ENCODE peak calls at places on chromosome 11, in four cellular contexts. K is IMR-90, H is H9, F is kidney. S is an unnamed sample. For H3K4me1, the result is how much of the 10 kb centered on the place peaks cover.

GRCh38 chr11:20608938-20609337 is 9.5 kb downstream of the SLC6A5 start:
- DNase-seq in K (no peak), H (no peak), F (no peak), S (no peak)

GRCh38 chr11:13061294-13061990 is 52.3 kb downstream of the RASSF10 start:
- DNase-seq in K (no peak), H (no peak), F (no peak), S (peak)

GRCh38 chr11:20353829-20354434 is 9.6 kb upstream of the HTATIP2 start:
- DNase-seq in K (peak), H (no peak), F (no peak), S (peak)

GRCh38 chr11:44621140-44621681 is 55.7 kb downstream of the CD82 start:
- DNase-seq in K (peak), H (peak), F (peak), S (peak)

GRCh38 chr11:73577496-73577917 is 20.4 kb downstream of the FAM168A start:
- DNase-seq in K (peak), H (no peak), F (no peak), S (no peak)

GRCh38 chr11:75472081-75472732 is 39.2 kb upstream of the KLHL35 start:
- DNase-seq in K (no peak), H (no peak), F (peak), S (no peak)

GRCh38 chr11:82682003-82682751 is 51.5 kb downstream of the FAM181B start:
- DNase-seq in K (peak), H (peak), F (no peak), S (peak)

GRCh38 chr11:120272303-120272702 is 32.4 kb downstream of the POU2F3 start:
- DNase-seq in K (peak), H (no peak), F (no peak), S (peak)

GRCh38 chr11:119478711-119479285 is 55.8 kb upstream of the THY1 start:
- DNase-seq in K (no peak), H (peak), F (no peak), S (no peak)

GRCh38 chr11:120842195-120842594 is 181.7 kb upstream of the TBCEL start:
- DNase-seq in K (no peak), H (no peak), F (no peak), S (no peak)

GRCh38 chr11:83259559-83259958 is 26.6 kb downstream of the CCDC90B start:
- DNase-seq in K (no peak), H (no peak), F (no peak), S (no peak)

GRCh38 chr11:79062814-79063762 is 377.7 kb downstream of the TENM4 start:
- DNase-seq in K (peak), H (peak), F (no peak), S (peak)

GRCh38 chr11:61737131-61737530 is 15.3 kb upstream of the MYRF start:
- DNase-seq in K (no peak), H (no peak), F (no peak), S (no peak)

GRCh38 chr11:122441702-122442092 is 213.8 kb upstream of the UBASH3B start:
- DNase-seq in K (no peak), H (no peak), F (no peak), S (no peak)

DNA sequence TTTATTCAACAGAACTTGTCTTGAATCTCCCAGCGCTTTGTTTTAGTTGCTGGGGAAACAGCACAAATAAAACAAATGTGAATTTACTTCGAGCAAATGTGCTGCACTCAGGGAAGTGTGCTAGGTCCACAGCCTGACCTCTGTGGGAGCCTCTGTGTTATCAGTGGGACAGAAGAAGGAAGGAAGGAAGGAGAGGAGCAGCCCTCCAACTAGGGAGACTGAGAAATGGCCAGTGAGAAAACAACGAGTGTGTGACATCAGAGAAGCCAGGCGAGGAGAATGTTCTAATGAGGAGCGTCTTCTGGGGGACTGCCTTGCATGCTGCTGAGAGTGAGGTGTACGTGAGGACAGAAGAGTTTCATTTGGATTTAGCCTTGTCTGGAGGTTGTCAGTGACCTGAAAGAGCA is 42.7 kb downstream of the PPP6R3 start:
- DNase-seq in K (peak), H (no peak), F (no peak), S (no peak)
- H3K4me1 ChIP-seq in K (under half), H (under half), F (under half), S (half or more)

GRCh38 chr11:46894961-46895360 is 23.4 kb downstream of the LRP4 start:
- DNase-seq in K (no peak), H (no peak), F (no peak), S (no peak)

GRCh38 chr11:46898396-46899095 is 19.8 kb downstream of the LRP4 start:
- DNase-seq in K (no peak), H (no peak), F (no peak), S (no peak)

GRCh38 chr11:46895821-46896220 is 22.5 kb downstream of the LRP4 start:
- DNase-seq in K (no peak), H (no peak), F (no peak), S (no peak)

GRCh38 chr11:46894506-46894905 is 23.8 kb downstream of the LRP4 start:
- DNase-seq in K (no peak), H (no peak), F (no peak), S (no peak)

DNA sequence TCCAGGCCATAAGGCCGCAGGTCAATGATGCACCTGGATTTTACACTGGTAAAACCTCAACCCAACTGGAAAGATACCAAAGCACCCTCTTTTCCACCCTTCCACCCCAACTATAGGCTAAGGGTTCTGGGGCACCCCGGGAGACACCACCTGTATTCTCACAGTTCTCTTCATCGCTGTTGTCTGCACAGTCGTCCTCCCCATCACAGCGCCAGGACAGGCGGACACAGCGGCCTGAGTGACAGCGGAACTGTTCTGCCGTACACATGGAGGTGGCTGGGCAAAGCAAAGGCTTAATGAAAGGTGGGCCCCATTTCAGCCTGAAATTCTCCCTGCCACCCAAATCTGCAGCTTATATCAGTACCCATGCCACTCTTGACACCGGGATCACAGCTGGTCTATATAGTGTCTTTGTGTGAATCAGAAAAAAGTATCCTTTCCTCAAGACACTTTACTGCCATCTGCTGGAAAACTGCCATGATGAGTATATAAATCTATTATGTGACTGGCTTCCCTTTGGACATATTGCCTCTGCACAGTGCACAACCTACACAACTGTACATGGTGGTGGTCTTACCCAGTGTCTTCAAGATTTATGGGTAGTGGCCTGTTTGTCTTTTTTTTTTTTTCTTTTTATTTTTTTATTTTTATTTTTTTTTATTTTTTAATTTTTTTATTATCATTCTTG is 21.5 kb downstream of the LRP4 start:
- DNase-seq in K (peak), H (no peak), F (no peak), S (peak)
- TF ChIP-seq CTCF in K (peak), H (peak), F (no peak), S (peak)

GRCh38 chr11:47854667-47855066 is 6.5 kb upstream of the NUP160 start:
- DNase-seq in K (no peak), H (no peak), F (no peak), S (no peak)
- H3K4me1 ChIP-seq in K (under half), H (under half), F (under half), S (under half)

GRCh38 chr11:118263694-118264567 is at the start of gene MPZL2:
- DNase-seq in K (no peak), H (peak), F (peak), S (no peak)
- TF ChIP-seq CTCF in K (no peak), H (peak), F (no peak), S (no peak)

GRCh38 chr11:2458321-2458720 is 13.5 kb downstream of the KCNQ1 start:
- DNase-seq in K (no peak), H (no peak), F (no peak), S (no peak)
- H3K4me1 ChIP-seq in K (under half), H (under half), F (under half), S (under half)

DNA sequence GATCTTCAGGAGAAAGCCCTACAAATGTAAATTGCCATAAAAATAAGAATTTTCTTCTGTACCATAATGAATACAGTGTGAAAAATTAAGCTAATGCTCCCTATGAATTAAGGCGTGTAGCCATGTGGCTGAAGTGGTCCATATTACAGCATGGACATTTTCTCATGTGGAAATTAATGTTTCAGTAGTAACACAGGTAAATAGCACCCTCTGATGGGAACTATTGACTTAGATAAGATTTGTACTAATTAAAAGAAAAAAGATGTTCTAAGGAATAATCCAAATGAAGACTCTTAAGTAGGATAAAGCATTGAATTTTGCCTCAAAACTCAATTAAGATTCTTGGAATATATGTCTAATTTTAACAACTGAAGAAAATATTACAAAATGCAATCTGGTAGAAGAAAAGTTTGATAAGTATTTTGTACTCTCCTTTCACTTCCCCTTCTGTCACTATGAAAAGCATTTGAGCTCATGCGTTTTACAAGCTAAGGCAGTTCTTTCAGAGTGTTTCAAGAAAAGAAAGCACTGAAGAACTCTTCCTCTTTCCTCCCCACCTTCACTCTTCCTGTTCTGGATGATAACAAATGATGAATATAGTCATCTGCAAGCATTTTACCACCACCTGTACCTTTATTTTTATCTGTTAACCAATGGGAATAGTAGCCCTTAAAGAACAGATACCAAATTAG is 9.9 kb upstream of the OR8D2 start:
- DNase-seq in K (peak), H (no peak), F (no peak), S (no peak)
- TF ChIP-seq CTCF in K (peak), H (no peak), F (no peak), S (no peak)

GRCh38 chr11:11152877-11153276 is 200.2 kb downstream of the CSNK2A3 start:
- DNase-seq in K (no peak), H (no peak), F (no peak), S (no peak)

GRCh38 chr11:11155962-11156815 is 196.9 kb downstream of the CSNK2A3 start:
- DNase-seq in K (no peak), H (peak), F (no peak), S (peak)

DNA sequence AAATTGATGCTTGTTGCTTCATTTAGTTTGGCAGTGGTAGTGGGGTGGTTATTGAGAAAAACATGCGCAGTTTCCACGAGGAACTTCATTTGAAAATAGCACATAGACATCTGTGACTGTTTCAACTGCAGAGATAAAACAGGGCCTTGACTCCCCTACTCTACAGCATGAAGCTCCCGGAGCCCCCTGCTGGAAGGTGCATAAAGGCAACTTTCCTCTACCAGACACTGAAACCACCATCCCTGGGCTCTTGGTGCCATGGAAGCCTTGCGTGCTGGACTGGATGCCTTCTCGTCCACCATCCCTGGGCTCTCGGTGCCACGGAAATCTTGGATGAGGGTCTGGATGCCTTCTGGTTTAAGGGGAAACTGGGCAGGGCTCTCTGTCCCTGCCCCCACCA is 195.8 kb downstream of the CSNK2A3 start:
- DNase-seq in K (peak), H (peak), F (no peak), S (peak)
- H3K4me1 ChIP-seq in K (under half), H (under half), F (under half), S (under half)